ENCODE peak calls at places on chromosomes 7 and 10, in nine cellular contexts. One of them, this sample, is unnamed.

GRCh38 chr10:117536359-117536861 is 6.1 kb upstream of the EMX2 start:
- DNase-seq in fibroblast of pulmonary artery: no peak
- DNase-seq in mucosa of descending colon: no peak
- DNase-seq in A549: no peak
- DNase-seq in CD8-positive, alpha-beta memory T cell: no peak
- DNase-seq in breast epithelium: no peak
- DNase-seq in IMR-90: no peak
- DNase-seq in A673: no peak
- DNase-seq in endodermal cell: peak
- DNase-seq in this sample: no peak

GRCh38 chr10:132392811-132393694 is 3.9 kb upstream of the PWWP2B start:
- DNase-seq in fibroblast of pulmonary artery: no peak
- DNase-seq in mucosa of descending colon: no peak
- DNase-seq in A549: no peak
- DNase-seq in CD8-positive, alpha-beta memory T cell: peak
- DNase-seq in breast epithelium: no peak
- DNase-seq in IMR-90: peak
- DNase-seq in A673: no peak
- DNase-seq in endodermal cell: no peak
- DNase-seq in this sample: peak

GRCh38 chr7:141312828-141313521 is 238.2 kb upstream of the AGK start:
- DNase-seq in fibroblast of pulmonary artery: no peak
- DNase-seq in mucosa of descending colon: no peak
- DNase-seq in A549: no peak
- DNase-seq in CD8-positive, alpha-beta memory T cell: no peak
- DNase-seq in breast epithelium: no peak
- DNase-seq in IMR-90: no peak
- DNase-seq in A673: no peak
- DNase-seq in endodermal cell: no peak
- DNase-seq in this sample: no peak

GRCh38 chr7:74240482-74240881 is 13.7 kb downstream of the RFC2 start:
- DNase-seq in fibroblast of pulmonary artery: no peak
- DNase-seq in mucosa of descending colon: no peak
- DNase-seq in A549: no peak
- DNase-seq in CD8-positive, alpha-beta memory T cell: no peak
- DNase-seq in breast epithelium: no peak
- DNase-seq in IMR-90: no peak
- DNase-seq in A673: no peak
- DNase-seq in endodermal cell: no peak
- DNase-seq in this sample: no peak

GRCh38 chr7:73707045-73707631 is 12.3 kb downstream of the STX1A start:
- DNase-seq in fibroblast of pulmonary artery: no peak
- DNase-seq in mucosa of descending colon: peak
- DNase-seq in A549: peak
- DNase-seq in CD8-positive, alpha-beta memory T cell: no peak
- DNase-seq in breast epithelium: peak
- DNase-seq in IMR-90: no peak
- DNase-seq in A673: peak
- DNase-seq in endodermal cell: no peak
- DNase-seq in this sample: peak

GRCh38 chr10:123614888-123615287 is 51.3 kb upstream of the GPR26 start:
- DNase-seq in fibroblast of pulmonary artery: peak
- DNase-seq in mucosa of descending colon: peak
- DNase-seq in A549: peak
- DNase-seq in CD8-positive, alpha-beta memory T cell: peak
- DNase-seq in breast epithelium: peak
- DNase-seq in IMR-90: peak
- DNase-seq in A673: peak
- DNase-seq in endodermal cell: peak
- DNase-seq in this sample: peak

GRCh38 chr7:33719059-33719581 is 186.2 kb upstream of the BMPER start:
- DNase-seq in fibroblast of pulmonary artery: peak
- DNase-seq in mucosa of descending colon: no peak
- DNase-seq in A549: no peak
- DNase-seq in CD8-positive, alpha-beta memory T cell: no peak
- DNase-seq in breast epithelium: no peak
- DNase-seq in IMR-90: peak
- DNase-seq in A673: no peak
- DNase-seq in endodermal cell: peak
- DNase-seq in this sample: no peak

GRCh38 chr10:34918060-34918840 is 103.2 kb upstream of the PARD3 start:
- DNase-seq in fibroblast of pulmonary artery: no peak
- DNase-seq in mucosa of descending colon: no peak
- DNase-seq in A549: no peak
- DNase-seq in CD8-positive, alpha-beta memory T cell: no peak
- DNase-seq in breast epithelium: no peak
- DNase-seq in IMR-90: no peak
- DNase-seq in A673: no peak
- DNase-seq in endodermal cell: peak
- DNase-seq in this sample: no peak

GRCh38 chr7:18895456-18895855 is 222.0 kb downstream of the TWIST1 start:
- DNase-seq in fibroblast of pulmonary artery: peak
- DNase-seq in mucosa of descending colon: no peak
- DNase-seq in A549: peak
- DNase-seq in CD8-positive, alpha-beta memory T cell: no peak
- DNase-seq in breast epithelium: no peak
- DNase-seq in IMR-90: peak
- DNase-seq in A673: peak
- DNase-seq in endodermal cell: no peak
- DNase-seq in this sample: peak

GRCh38 chr7:158772916-158773315 is 56.4 kb downstream of the ESYT2 start:
- DNase-seq in fibroblast of pulmonary artery: no peak
- DNase-seq in mucosa of descending colon: no peak
- DNase-seq in A549: no peak
- DNase-seq in CD8-positive, alpha-beta memory T cell: no peak
- DNase-seq in breast epithelium: no peak
- DNase-seq in IMR-90: no peak
- DNase-seq in A673: no peak
- DNase-seq in endodermal cell: no peak
- DNase-seq in this sample: no peak

GRCh38 chr7:155360495-155361362 is 63.1 kb downstream of the INSIG1 start:
- DNase-seq in fibroblast of pulmonary artery: no peak
- DNase-seq in mucosa of descending colon: no peak
- DNase-seq in A549: no peak
- DNase-seq in CD8-positive, alpha-beta memory T cell: no peak
- DNase-seq in breast epithelium: peak
- DNase-seq in IMR-90: no peak
- DNase-seq in A673: no peak
- DNase-seq in endodermal cell: no peak
- DNase-seq in this sample: no peak

GRCh38 chr7:155380221-155380861 is 77.6 kb upstream of the EN2 start:
- DNase-seq in fibroblast of pulmonary artery: peak
- DNase-seq in mucosa of descending colon: peak
- DNase-seq in A549: peak
- DNase-seq in CD8-positive, alpha-beta memory T cell: peak
- DNase-seq in breast epithelium: peak
- DNase-seq in IMR-90: peak
- DNase-seq in A673: peak
- DNase-seq in endodermal cell: peak
- DNase-seq in this sample: peak

GRCh38 chr10:100065084-100065660 is 16.5 kb downstream of the CPN1 start:
- DNase-seq in fibroblast of pulmonary artery: no peak
- DNase-seq in mucosa of descending colon: no peak
- DNase-seq in A549: no peak
- DNase-seq in CD8-positive, alpha-beta memory T cell: no peak
- DNase-seq in breast epithelium: no peak
- DNase-seq in IMR-90: no peak
- DNase-seq in A673: no peak
- DNase-seq in endodermal cell: peak
- DNase-seq in this sample: no peak

GRCh38 chr7:13821152-13821787 is 168.2 kb downstream of the ETV1 start:
- DNase-seq in fibroblast of pulmonary artery: no peak
- DNase-seq in mucosa of descending colon: no peak
- DNase-seq in A549: no peak
- DNase-seq in CD8-positive, alpha-beta memory T cell: no peak
- DNase-seq in breast epithelium: no peak
- DNase-seq in IMR-90: peak
- DNase-seq in A673: no peak
- DNase-seq in endodermal cell: no peak
- DNase-seq in this sample: no peak

GRCh38 chr10:28411648-28412047 is 108.8 kb upstream of the MPP7 start:
- DNase-seq in fibroblast of pulmonary artery: no peak
- DNase-seq in mucosa of descending colon: no peak
- DNase-seq in A549: no peak
- DNase-seq in CD8-positive, alpha-beta memory T cell: no peak
- DNase-seq in breast epithelium: no peak
- DNase-seq in IMR-90: no peak
- DNase-seq in A673: no peak
- DNase-seq in endodermal cell: no peak
- DNase-seq in this sample: peak

GRCh38 chr10:23517155-23517554 is 78.3 kb downstream of the OTUD1 start:
- DNase-seq in fibroblast of pulmonary artery: no peak
- DNase-seq in mucosa of descending colon: no peak
- DNase-seq in A549: no peak
- DNase-seq in CD8-positive, alpha-beta memory T cell: no peak
- DNase-seq in breast epithelium: no peak
- DNase-seq in IMR-90: no peak
- DNase-seq in A673: no peak
- DNase-seq in endodermal cell: no peak
- DNase-seq in this sample: no peak

GRCh38 chr10:44925811-44926760 is 14.9 kb downstream of the TMEM72 start:
- DNase-seq in fibroblast of pulmonary artery: no peak
- DNase-seq in mucosa of descending colon: no peak
- DNase-seq in A549: no peak
- DNase-seq in CD8-positive, alpha-beta memory T cell: no peak
- DNase-seq in breast epithelium: no peak
- DNase-seq in IMR-90: no peak
- DNase-seq in A673: no peak
- DNase-seq in endodermal cell: no peak
- DNase-seq in this sample: no peak

GRCh38 chr7:30726296-30727006 is 25.5 kb upstream of the INMT start:
- DNase-seq in fibroblast of pulmonary artery: no peak
- DNase-seq in mucosa of descending colon: no peak
- DNase-seq in A549: no peak
- DNase-seq in CD8-positive, alpha-beta memory T cell: no peak
- DNase-seq in breast epithelium: no peak
- DNase-seq in IMR-90: no peak
- DNase-seq in A673: no peak
- DNase-seq in endodermal cell: no peak
- DNase-seq in this sample: no peak

GRCh38 chr7:121397832-121398231 is 1.7 kb upstream of the FAM3C start:
- DNase-seq in fibroblast of pulmonary artery: no peak
- DNase-seq in mucosa of descending colon: no peak
- DNase-seq in A549: peak
- DNase-seq in CD8-positive, alpha-beta memory T cell: no peak
- DNase-seq in breast epithelium: no peak
- DNase-seq in IMR-90: no peak
- DNase-seq in A673: no peak
- DNase-seq in endodermal cell: no peak
- DNase-seq in this sample: no peak

GRCh38 chr7:12770227-12770975 is 83.0 kb downstream of the ARL4A start:
- DNase-seq in fibroblast of pulmonary artery: peak
- DNase-seq in mucosa of descending colon: no peak
- DNase-seq in A549: no peak
- DNase-seq in CD8-positive, alpha-beta memory T cell: no peak
- DNase-seq in breast epithelium: no peak
- DNase-seq in IMR-90: no peak
- DNase-seq in A673: no peak
- DNase-seq in endodermal cell: peak
- DNase-seq in this sample: peak

GRCh38 chr7:47537716-47538640 is 43.9 kb downstream of the TNS3 start:
- DNase-seq in fibroblast of pulmonary artery: no peak
- DNase-seq in mucosa of descending colon: peak
- DNase-seq in A549: no peak
- DNase-seq in CD8-positive, alpha-beta memory T cell: no peak
- DNase-seq in breast epithelium: no peak
- DNase-seq in IMR-90: no peak
- DNase-seq in A673: no peak
- DNase-seq in endodermal cell: no peak
- DNase-seq in this sample: no peak
- H3K4me3 ChIP-seq in fibroblast of pulmonary artery: peak
- H3K4me3 ChIP-seq in mucosa of descending colon: no peak
- H3K4me3 ChIP-seq in A549: no peak
- H3K4me3 ChIP-seq in CD8-positive, alpha-beta memory T cell: no peak
- H3K4me3 ChIP-seq in breast epithelium: peak
- H3K4me3 ChIP-seq in IMR-90: peak
- H3K4me3 ChIP-seq in A673: no peak
- H3K4me3 ChIP-seq in endodermal cell: peak
- H3K4me3 ChIP-seq in this sample: peak

DNA sequence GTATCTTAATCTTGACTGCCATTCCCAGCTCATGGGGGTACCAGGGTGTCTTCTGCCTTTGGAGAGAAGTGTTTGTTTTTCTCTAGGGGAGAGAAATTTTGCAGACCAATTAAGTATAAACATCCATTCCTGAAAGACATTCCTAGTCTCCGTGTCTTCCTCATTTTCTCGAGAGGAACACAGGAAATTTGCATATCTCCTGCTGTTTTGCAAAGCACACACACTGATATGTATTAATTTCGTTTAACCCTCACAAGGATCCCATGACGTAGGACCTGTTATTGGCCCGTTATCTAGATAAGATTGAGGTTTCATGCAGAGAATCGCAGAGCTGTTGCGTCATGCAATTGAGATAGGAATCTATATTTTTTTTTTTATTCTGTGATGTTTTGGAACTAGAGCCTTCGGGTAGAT is 944 bp downstream of the RHBDD2 start:
- DNase-seq in fibroblast of pulmonary artery: peak
- DNase-seq in mucosa of descending colon: no peak
- DNase-seq in A549: no peak
- DNase-seq in CD8-positive, alpha-beta memory T cell: peak
- DNase-seq in breast epithelium: no peak
- DNase-seq in IMR-90: peak
- DNase-seq in A673: peak
- DNase-seq in endodermal cell: no peak
- DNase-seq in this sample: no peak
- H3K4me3 ChIP-seq in fibroblast of pulmonary artery: peak
- H3K4me3 ChIP-seq in mucosa of descending colon: peak
- H3K4me3 ChIP-seq in A549: peak
- H3K4me3 ChIP-seq in CD8-positive, alpha-beta memory T cell: peak
- H3K4me3 ChIP-seq in breast epithelium: peak
- H3K4me3 ChIP-seq in IMR-90: peak
- H3K4me3 ChIP-seq in A673: peak
- H3K4me3 ChIP-seq in endodermal cell: peak
- H3K4me3 ChIP-seq in this sample: peak

DNA sequence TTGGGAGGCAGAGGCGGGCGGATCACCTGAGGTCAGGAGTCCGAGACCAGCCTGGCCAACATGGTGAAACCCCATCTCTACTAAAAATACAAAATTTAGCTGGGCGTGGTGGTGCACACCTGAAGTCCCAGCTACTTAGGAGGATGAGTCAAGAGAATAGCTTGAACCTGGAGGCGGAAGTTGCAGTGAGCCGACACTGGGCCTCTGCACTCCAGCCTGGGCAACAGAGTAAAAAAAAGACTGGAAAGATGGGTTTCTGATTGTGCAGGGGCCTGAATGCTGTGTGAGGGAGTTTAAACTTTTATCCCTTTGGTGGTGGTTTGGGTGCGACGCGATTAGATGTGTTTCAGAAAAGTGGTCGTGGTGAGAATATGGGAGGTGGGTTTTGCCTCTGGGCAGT is 1.8 kb downstream of the CHST12 start:
- DNase-seq in fibroblast of pulmonary artery: no peak
- DNase-seq in mucosa of descending colon: no peak
- DNase-seq in A549: no peak
- DNase-seq in CD8-positive, alpha-beta memory T cell: no peak
- DNase-seq in breast epithelium: no peak
- DNase-seq in IMR-90: no peak
- DNase-seq in A673: no peak
- DNase-seq in endodermal cell: no peak
- DNase-seq in this sample: no peak
- H3K4me3 ChIP-seq in fibroblast of pulmonary artery: no peak
- H3K4me3 ChIP-seq in mucosa of descending colon: no peak
- H3K4me3 ChIP-seq in A549: no peak
- H3K4me3 ChIP-seq in CD8-positive, alpha-beta memory T cell: peak
- H3K4me3 ChIP-seq in breast epithelium: no peak
- H3K4me3 ChIP-seq in IMR-90: no peak
- H3K4me3 ChIP-seq in A673: no peak
- H3K4me3 ChIP-seq in endodermal cell: no peak
- H3K4me3 ChIP-seq in this sample: no peak

GRCh38 chr10:70479626-70480253 is 1.2 kb downstream of the PALD1 start:
- DNase-seq in fibroblast of pulmonary artery: no peak
- DNase-seq in mucosa of descending colon: peak
- DNase-seq in A549: no peak
- DNase-seq in CD8-positive, alpha-beta memory T cell: no peak
- DNase-seq in breast epithelium: no peak
- DNase-seq in IMR-90: no peak
- DNase-seq in A673: no peak
- DNase-seq in endodermal cell: no peak
- DNase-seq in this sample: no peak
- H3K4me3 ChIP-seq in fibroblast of pulmonary artery: no peak
- H3K4me3 ChIP-seq in mucosa of descending colon: no peak
- H3K4me3 ChIP-seq in A549: no peak
- H3K4me3 ChIP-seq in CD8-positive, alpha-beta memory T cell: peak
- H3K4me3 ChIP-seq in breast epithelium: peak
- H3K4me3 ChIP-seq in IMR-90: no peak
- H3K4me3 ChIP-seq in A673: peak
- H3K4me3 ChIP-seq in endodermal cell: peak
- H3K4me3 ChIP-seq in this sample: no peak